ENCODE peak calls at places on chromosome 1, in six cellular contexts. A is stimulated activated CD8-positive, alpha-beta memory T cell treated with anti-CD3 and anti-CD28 coated beads, Interleukin-12 subunit alpha, Interleukin-12 subunit beta, amount 100 ng/mL, for 1 hour; F is Panc1; O is retinal pigment epithelial cell; D is T-helper 9 cell; J is adrenal gland. Z is an unnamed sample.

GRCh38 chr1:81689531-81689941 is 111.2 kb upstream of the ADGRL2 start:
- DNase-seq in J (no peak), A (no peak), D (no peak), F (no peak), O (no peak), Z (no peak)

GRCh38 chr1:34315974-34316373 is 139.3 kb downstream of the C1orf94 start:
- DNase-seq in F (no peak), A (no peak), D (no peak), J (no peak), O (no peak), Z (no peak)

GRCh38 chr1:62381831-62382505 is 54.9 kb upstream of the USP1 start:
- DNase-seq in O (no peak), J (no peak), D (no peak), F (no peak), A (no peak), Z (no peak)

GRCh38 chr1:2617981-2618470 is 14.8 kb downstream of the MMEL1 start:
- DNase-seq in F (no peak), D (no peak), O (no peak), J (no peak), A (no peak), Z (no peak)

GRCh38 chr1:245809361-245809760 is 654.6 kb downstream of the KIF26B start:
- DNase-seq in O (no peak), D (no peak), J (no peak), A (no peak), F (no peak), Z (no peak)

GRCh38 chr1:206049293-206049692 is 3.7 kb upstream of the RHEX start:
- DNase-seq in F (no peak), J (no peak), D (no peak), O (no peak), A (no peak), Z (peak)

GRCh38 chr1:206864939-206865671 is at the start of gene IL20:
- DNase-seq in F (peak), J (peak), D (peak), O (peak), A (peak), Z (peak)

GRCh38 chr1:111414756-111415155 is 12.8 kb downstream of the OVGP1 start:
- DNase-seq in F (no peak), O (no peak), D (no peak), A (no peak), J (no peak), Z (no peak)

GRCh38 chr1:167420510-167420909 is 97.8 kb downstream of the CD247 start:
- DNase-seq in O (no peak), D (no peak), A (no peak), J (no peak), F (no peak), Z (no peak)